ENCODE peak calls at places on chromosomes 7 and 10, in ten cellular contexts. One of them, this sample, is unnamed.

GRCh38 chr10:43417950-43418768 is 9.2 kb upstream of the HNRNPF start:
- DNase-seq in fibroblast of the aortic adventitia: no peak
- DNase-seq in NCI-H1694: no peak
- DNase-seq in cardiac muscle cell: no peak
- DNase-seq in NCI-H2029: no peak
- DNase-seq in activated gamma-delta T cell treated with anti-CD3 and anti-CD28 coated beads, Interleukin-2, amount 50 U/mL, for 16 hours: peak
- DNase-seq in foreskin fibroblast: no peak
- DNase-seq in GM10248: peak
- DNase-seq in kidney tubule cell: no peak
- DNase-seq in GM13976: peak
- DNase-seq in this sample: no peak

GRCh38 chr10:127486355-127486754 is 62.8 kb upstream of the NPS start:
- DNase-seq in fibroblast of the aortic adventitia: no peak
- DNase-seq in NCI-H1694: no peak
- DNase-seq in cardiac muscle cell: no peak
- DNase-seq in NCI-H2029: no peak
- DNase-seq in activated gamma-delta T cell treated with anti-CD3 and anti-CD28 coated beads, Interleukin-2, amount 50 U/mL, for 16 hours: no peak
- DNase-seq in foreskin fibroblast: no peak
- DNase-seq in GM10248: no peak
- DNase-seq in kidney tubule cell: no peak
- DNase-seq in GM13976: no peak
- DNase-seq in this sample: no peak

GRCh38 chr10:7915923-7916322 is 97.6 kb downstream of the TAF3 start:
- DNase-seq in fibroblast of the aortic adventitia: peak
- DNase-seq in NCI-H1694: no peak
- DNase-seq in cardiac muscle cell: no peak
- DNase-seq in NCI-H2029: peak
- DNase-seq in activated gamma-delta T cell treated with anti-CD3 and anti-CD28 coated beads, Interleukin-2, amount 50 U/mL, for 16 hours: no peak
- DNase-seq in foreskin fibroblast: peak
- DNase-seq in GM10248: no peak
- DNase-seq in kidney tubule cell: peak
- DNase-seq in GM13976: no peak
- DNase-seq in this sample: no peak

GRCh38 chr10:103493911-103494877 is 689 bp downstream of the NEURL1 start:
- DNase-seq in fibroblast of the aortic adventitia: no peak
- DNase-seq in NCI-H1694: no peak
- DNase-seq in cardiac muscle cell: peak
- DNase-seq in NCI-H2029: no peak
- DNase-seq in activated gamma-delta T cell treated with anti-CD3 and anti-CD28 coated beads, Interleukin-2, amount 50 U/mL, for 16 hours: peak
- DNase-seq in foreskin fibroblast: peak
- DNase-seq in GM10248: peak
- DNase-seq in kidney tubule cell: no peak
- DNase-seq in GM13976: peak
- DNase-seq in this sample: no peak

GRCh38 chr7:44448456-44448855 is 42.0 kb downstream of the NUDCD3 start:
- DNase-seq in fibroblast of the aortic adventitia: no peak
- DNase-seq in NCI-H1694: no peak
- DNase-seq in cardiac muscle cell: no peak
- DNase-seq in NCI-H2029: no peak
- DNase-seq in activated gamma-delta T cell treated with anti-CD3 and anti-CD28 coated beads, Interleukin-2, amount 50 U/mL, for 16 hours: no peak
- DNase-seq in foreskin fibroblast: no peak
- DNase-seq in GM10248: no peak
- DNase-seq in kidney tubule cell: peak
- DNase-seq in GM13976: no peak
- DNase-seq in this sample: no peak

GRCh38 chr7:156640257-156640948 is at the start of gene RNF32:
- DNase-seq in fibroblast of the aortic adventitia: peak
- DNase-seq in NCI-H1694: no peak
- DNase-seq in cardiac muscle cell: peak
- DNase-seq in NCI-H2029: peak
- DNase-seq in activated gamma-delta T cell treated with anti-CD3 and anti-CD28 coated beads, Interleukin-2, amount 50 U/mL, for 16 hours: peak
- DNase-seq in foreskin fibroblast: peak
- DNase-seq in GM10248: peak
- DNase-seq in kidney tubule cell: peak
- DNase-seq in GM13976: peak
- DNase-seq in this sample: peak

GRCh38 chr10:92420554-92421275 is 129.7 kb downstream of the MARCHF5 start:
- DNase-seq in fibroblast of the aortic adventitia: no peak
- DNase-seq in NCI-H1694: no peak
- DNase-seq in cardiac muscle cell: no peak
- DNase-seq in NCI-H2029: no peak
- DNase-seq in activated gamma-delta T cell treated with anti-CD3 and anti-CD28 coated beads, Interleukin-2, amount 50 U/mL, for 16 hours: no peak
- DNase-seq in foreskin fibroblast: no peak
- DNase-seq in GM10248: no peak
- DNase-seq in kidney tubule cell: no peak
- DNase-seq in GM13976: peak
- DNase-seq in this sample: no peak

GRCh38 chr10:119412244-119412750 is 130.2 kb downstream of the RGS10 start:
- DNase-seq in fibroblast of the aortic adventitia: peak
- DNase-seq in NCI-H1694: no peak
- DNase-seq in cardiac muscle cell: no peak
- DNase-seq in NCI-H2029: no peak
- DNase-seq in activated gamma-delta T cell treated with anti-CD3 and anti-CD28 coated beads, Interleukin-2, amount 50 U/mL, for 16 hours: no peak
- DNase-seq in foreskin fibroblast: peak
- DNase-seq in GM10248: no peak
- DNase-seq in kidney tubule cell: peak
- DNase-seq in GM13976: no peak
- DNase-seq in this sample: no peak

GRCh38 chr7:96285579-96285978 is 36.3 kb downstream of the SLC25A13 start:
- DNase-seq in fibroblast of the aortic adventitia: no peak
- DNase-seq in NCI-H1694: no peak
- DNase-seq in cardiac muscle cell: no peak
- DNase-seq in NCI-H2029: no peak
- DNase-seq in activated gamma-delta T cell treated with anti-CD3 and anti-CD28 coated beads, Interleukin-2, amount 50 U/mL, for 16 hours: no peak
- DNase-seq in foreskin fibroblast: no peak
- DNase-seq in GM10248: peak
- DNase-seq in kidney tubule cell: no peak
- DNase-seq in GM13976: peak
- DNase-seq in this sample: peak

GRCh38 chr7:2926120-2926897 is 82.2 kb upstream of the GNA12 start:
- DNase-seq in fibroblast of the aortic adventitia: no peak
- DNase-seq in NCI-H1694: no peak
- DNase-seq in cardiac muscle cell: no peak
- DNase-seq in NCI-H2029: no peak
- DNase-seq in activated gamma-delta T cell treated with anti-CD3 and anti-CD28 coated beads, Interleukin-2, amount 50 U/mL, for 16 hours: no peak
- DNase-seq in foreskin fibroblast: no peak
- DNase-seq in GM10248: no peak
- DNase-seq in kidney tubule cell: no peak
- DNase-seq in GM13976: no peak
- DNase-seq in this sample: no peak

GRCh38 chr10:98285416-98285815 is 17.4 kb upstream of the LOXL4 start:
- DNase-seq in fibroblast of the aortic adventitia: peak
- DNase-seq in NCI-H1694: no peak
- DNase-seq in cardiac muscle cell: no peak
- DNase-seq in NCI-H2029: no peak
- DNase-seq in activated gamma-delta T cell treated with anti-CD3 and anti-CD28 coated beads, Interleukin-2, amount 50 U/mL, for 16 hours: no peak
- DNase-seq in foreskin fibroblast: no peak
- DNase-seq in GM10248: no peak
- DNase-seq in kidney tubule cell: no peak
- DNase-seq in GM13976: no peak
- DNase-seq in this sample: no peak

GRCh38 chr7:95545007-95545615 is 51.2 kb downstream of the PDK4 start:
- DNase-seq in fibroblast of the aortic adventitia: peak
- DNase-seq in NCI-H1694: no peak
- DNase-seq in cardiac muscle cell: peak
- DNase-seq in NCI-H2029: peak
- DNase-seq in activated gamma-delta T cell treated with anti-CD3 and anti-CD28 coated beads, Interleukin-2, amount 50 U/mL, for 16 hours: no peak
- DNase-seq in foreskin fibroblast: peak
- DNase-seq in GM10248: no peak
- DNase-seq in kidney tubule cell: peak
- DNase-seq in GM13976: no peak
- DNase-seq in this sample: no peak

GRCh38 chr7:133109816-133110215 is 27.9 kb upstream of the CHCHD3 start:
- DNase-seq in fibroblast of the aortic adventitia: peak
- DNase-seq in NCI-H1694: no peak
- DNase-seq in cardiac muscle cell: no peak
- DNase-seq in NCI-H2029: no peak
- DNase-seq in activated gamma-delta T cell treated with anti-CD3 and anti-CD28 coated beads, Interleukin-2, amount 50 U/mL, for 16 hours: no peak
- DNase-seq in foreskin fibroblast: no peak
- DNase-seq in GM10248: no peak
- DNase-seq in kidney tubule cell: peak
- DNase-seq in GM13976: no peak
- DNase-seq in this sample: no peak

GRCh38 chr10:132417957-132418441 is 21.0 kb downstream of the PWWP2B start:
- DNase-seq in fibroblast of the aortic adventitia: no peak
- DNase-seq in NCI-H1694: no peak
- DNase-seq in cardiac muscle cell: no peak
- DNase-seq in NCI-H2029: no peak
- DNase-seq in activated gamma-delta T cell treated with anti-CD3 and anti-CD28 coated beads, Interleukin-2, amount 50 U/mL, for 16 hours: no peak
- DNase-seq in foreskin fibroblast: no peak
- DNase-seq in GM10248: no peak
- DNase-seq in kidney tubule cell: peak
- DNase-seq in GM13976: no peak
- DNase-seq in this sample: no peak

GRCh38 chr7:25846722-25847121 is 305.3 kb upstream of the NFE2L3 start:
- DNase-seq in fibroblast of the aortic adventitia: peak
- DNase-seq in NCI-H1694: peak
- DNase-seq in cardiac muscle cell: no peak
- DNase-seq in NCI-H2029: peak
- DNase-seq in activated gamma-delta T cell treated with anti-CD3 and anti-CD28 coated beads, Interleukin-2, amount 50 U/mL, for 16 hours: no peak
- DNase-seq in foreskin fibroblast: peak
- DNase-seq in GM10248: no peak
- DNase-seq in kidney tubule cell: peak
- DNase-seq in GM13976: no peak
- DNase-seq in this sample: no peak

GRCh38 chr7:17299477-17299991 is 1.1 kb downstream of the AHR start:
- DNase-seq in fibroblast of the aortic adventitia: peak
- DNase-seq in NCI-H1694: no peak
- DNase-seq in cardiac muscle cell: peak
- DNase-seq in NCI-H2029: no peak
- DNase-seq in activated gamma-delta T cell treated with anti-CD3 and anti-CD28 coated beads, Interleukin-2, amount 50 U/mL, for 16 hours: no peak
- DNase-seq in foreskin fibroblast: peak
- DNase-seq in GM10248: no peak
- DNase-seq in kidney tubule cell: peak
- DNase-seq in GM13976: no peak
- DNase-seq in this sample: no peak

GRCh38 chr7:16627236-16627635 is 18.3 kb downstream of the ANKMY2 start:
- DNase-seq in fibroblast of the aortic adventitia: peak
- DNase-seq in NCI-H1694: no peak
- DNase-seq in cardiac muscle cell: no peak
- DNase-seq in NCI-H2029: no peak
- DNase-seq in activated gamma-delta T cell treated with anti-CD3 and anti-CD28 coated beads, Interleukin-2, amount 50 U/mL, for 16 hours: no peak
- DNase-seq in foreskin fibroblast: peak
- DNase-seq in GM10248: no peak
- DNase-seq in kidney tubule cell: no peak
- DNase-seq in GM13976: no peak
- DNase-seq in this sample: no peak

GRCh38 chr7:26216044-26216443 is 14.5 kb downstream of the CBX3 start:
- DNase-seq in fibroblast of the aortic adventitia: no peak
- DNase-seq in NCI-H1694: no peak
- DNase-seq in cardiac muscle cell: no peak
- DNase-seq in NCI-H2029: no peak
- DNase-seq in activated gamma-delta T cell treated with anti-CD3 and anti-CD28 coated beads, Interleukin-2, amount 50 U/mL, for 16 hours: no peak
- DNase-seq in foreskin fibroblast: no peak
- DNase-seq in GM10248: no peak
- DNase-seq in kidney tubule cell: no peak
- DNase-seq in GM13976: no peak
- DNase-seq in this sample: no peak

GRCh38 chr10:117541909-117542705 is 439 bp upstream of the EMX2 start:
- DNase-seq in fibroblast of the aortic adventitia: peak
- DNase-seq in NCI-H1694: peak
- DNase-seq in cardiac muscle cell: peak
- DNase-seq in NCI-H2029: no peak
- DNase-seq in activated gamma-delta T cell treated with anti-CD3 and anti-CD28 coated beads, Interleukin-2, amount 50 U/mL, for 16 hours: no peak
- DNase-seq in foreskin fibroblast: peak
- DNase-seq in GM10248: peak
- DNase-seq in kidney tubule cell: peak
- DNase-seq in GM13976: peak
- DNase-seq in this sample: no peak

GRCh38 chr10:27369832-27370231 is 129.2 kb upstream of the ACBD5 start:
- DNase-seq in fibroblast of the aortic adventitia: peak
- DNase-seq in NCI-H1694: no peak
- DNase-seq in cardiac muscle cell: no peak
- DNase-seq in NCI-H2029: no peak
- DNase-seq in activated gamma-delta T cell treated with anti-CD3 and anti-CD28 coated beads, Interleukin-2, amount 50 U/mL, for 16 hours: no peak
- DNase-seq in foreskin fibroblast: peak
- DNase-seq in GM10248: no peak
- DNase-seq in kidney tubule cell: peak
- DNase-seq in GM13976: no peak
- DNase-seq in this sample: no peak

GRCh38 chr7:15524077-15524476 is 37.7 kb downstream of the AGMO start:
- DNase-seq in fibroblast of the aortic adventitia: no peak
- DNase-seq in NCI-H1694: no peak
- DNase-seq in cardiac muscle cell: no peak
- DNase-seq in NCI-H2029: no peak
- DNase-seq in activated gamma-delta T cell treated with anti-CD3 and anti-CD28 coated beads, Interleukin-2, amount 50 U/mL, for 16 hours: no peak
- DNase-seq in foreskin fibroblast: no peak
- DNase-seq in GM10248: no peak
- DNase-seq in kidney tubule cell: no peak
- DNase-seq in GM13976: no peak
- DNase-seq in this sample: no peak

GRCh38 chr10:104447899-104448298 is 94.3 kb downstream of the CFAP58 start:
- DNase-seq in fibroblast of the aortic adventitia: no peak
- DNase-seq in NCI-H1694: no peak
- DNase-seq in cardiac muscle cell: no peak
- DNase-seq in NCI-H2029: no peak
- DNase-seq in activated gamma-delta T cell treated with anti-CD3 and anti-CD28 coated beads, Interleukin-2, amount 50 U/mL, for 16 hours: no peak
- DNase-seq in foreskin fibroblast: no peak
- DNase-seq in GM10248: no peak
- DNase-seq in kidney tubule cell: peak
- DNase-seq in GM13976: no peak
- DNase-seq in this sample: no peak

GRCh38 chr7:154968336-154969001 is 34.5 kb downstream of the PAXIP1 start:
- DNase-seq in fibroblast of the aortic adventitia: no peak
- DNase-seq in NCI-H1694: no peak
- DNase-seq in cardiac muscle cell: no peak
- DNase-seq in NCI-H2029: no peak
- DNase-seq in activated gamma-delta T cell treated with anti-CD3 and anti-CD28 coated beads, Interleukin-2, amount 50 U/mL, for 16 hours: no peak
- DNase-seq in foreskin fibroblast: no peak
- DNase-seq in GM10248: no peak
- DNase-seq in kidney tubule cell: no peak
- DNase-seq in GM13976: no peak
- DNase-seq in this sample: no peak

GRCh38 chr10:117554371-117554770 is 11.8 kb downstream of the EMX2 start:
- DNase-seq in fibroblast of the aortic adventitia: no peak
- DNase-seq in NCI-H1694: no peak
- DNase-seq in cardiac muscle cell: no peak
- DNase-seq in NCI-H2029: no peak
- DNase-seq in activated gamma-delta T cell treated with anti-CD3 and anti-CD28 coated beads, Interleukin-2, amount 50 U/mL, for 16 hours: no peak
- DNase-seq in foreskin fibroblast: no peak
- DNase-seq in GM10248: no peak
- DNase-seq in kidney tubule cell: no peak
- DNase-seq in GM13976: no peak
- DNase-seq in this sample: no peak

GRCh38 chr10:38600146-38600545 is 506.0 kb downstream of the ZNF37A start:
- DNase-seq in fibroblast of the aortic adventitia: no peak
- DNase-seq in NCI-H1694: no peak
- DNase-seq in cardiac muscle cell: no peak
- DNase-seq in NCI-H2029: no peak
- DNase-seq in activated gamma-delta T cell treated with anti-CD3 and anti-CD28 coated beads, Interleukin-2, amount 50 U/mL, for 16 hours: no peak
- DNase-seq in foreskin fibroblast: no peak
- DNase-seq in GM10248: no peak
- DNase-seq in kidney tubule cell: no peak
- DNase-seq in GM13976: peak
- DNase-seq in this sample: no peak

GRCh38 chr7:23136216-23136615 is 30.6 kb downstream of the KLHL7 start:
- DNase-seq in fibroblast of the aortic adventitia: peak
- DNase-seq in NCI-H1694: no peak
- DNase-seq in cardiac muscle cell: no peak
- DNase-seq in NCI-H2029: no peak
- DNase-seq in activated gamma-delta T cell treated with anti-CD3 and anti-CD28 coated beads, Interleukin-2, amount 50 U/mL, for 16 hours: no peak
- DNase-seq in foreskin fibroblast: no peak
- DNase-seq in GM10248: no peak
- DNase-seq in kidney tubule cell: no peak
- DNase-seq in GM13976: no peak
- DNase-seq in this sample: no peak

GRCh38 chr10:45308707-45309106 is 6.7 kb downstream of the OR13A1 start:
- DNase-seq in fibroblast of the aortic adventitia: no peak
- DNase-seq in NCI-H1694: no peak
- DNase-seq in cardiac muscle cell: peak
- DNase-seq in NCI-H2029: no peak
- DNase-seq in activated gamma-delta T cell treated with anti-CD3 and anti-CD28 coated beads, Interleukin-2, amount 50 U/mL, for 16 hours: no peak
- DNase-seq in foreskin fibroblast: no peak
- DNase-seq in GM10248: no peak
- DNase-seq in kidney tubule cell: peak
- DNase-seq in GM13976: peak
- DNase-seq in this sample: no peak

GRCh38 chr10:92544296-92544695 is 29.6 kb downstream of the IDE start:
- DNase-seq in fibroblast of the aortic adventitia: peak
- DNase-seq in NCI-H1694: no peak
- DNase-seq in cardiac muscle cell: no peak
- DNase-seq in NCI-H2029: peak
- DNase-seq in activated gamma-delta T cell treated with anti-CD3 and anti-CD28 coated beads, Interleukin-2, amount 50 U/mL, for 16 hours: no peak
- DNase-seq in foreskin fibroblast: no peak
- DNase-seq in GM10248: no peak
- DNase-seq in kidney tubule cell: no peak
- DNase-seq in GM13976: no peak
- DNase-seq in this sample: no peak

This sample was measured in effector CD4-positive, alpha-beta T cell.